ENCODE peak calls at places on chromosome 21, in nine cellular contexts. H is activated T-helper 1 cell treated with Interleukin-2 at 50 U/mL for 16 hours; A is H54; P is stimulated activated CD8-positive, alpha-beta memory T cell treated with anti-CD3 and anti-CD28 coated beads, Interleukin-15, amount 100 ng/mL, for 24 hours; K is GF-D8; U is GM19239; W is HCT116; F is stimulated activated CD4-positive, alpha-beta T cell treated with anti-CD3 and anti-CD28 coated beads, Interleukin-12 subunit alpha, Interleukin-12 subunit beta, amount 100 ng/mL, for 48 hours; B is kidney epithelial cell. I is an unnamed sample.

GRCh38 chr21:39385299-39386145 is 36.6 kb upstream of the HMGN1 start:
- DNase-seq in H (peak; percentile 12), A (no peak), P (peak; percentile 44), K (no peak), U (peak; percentile 55), W (no peak), F (peak; percentile 61), B (peak; percentile 31), I (no peak)

GRCh38 chr21:42427809-42428419 is 24.2 kb downstream of the UBASH3A start:
- DNase-seq in H (no peak), A (no peak), P (no peak), K (peak; percentile 25), U (no peak), W (no peak), F (no peak), B (no peak), I (no peak)

GRCh38 chr21:14603202-14603601 is 57.1 kb upstream of the SAMSN1 start:
- DNase-seq in H (no peak), A (peak; percentile 2), P (no peak), K (no peak), U (no peak), W (no peak), F (no peak), B (peak; percentile 31), I (no peak)

GRCh38 chr21:36524477-36524876 is 44.6 kb upstream of the CLDN14 start:
- DNase-seq in H (no peak), A (no peak), P (no peak), K (no peak), U (no peak), W (no peak), F (no peak), B (no peak), I (no peak)

GRCh38 chr21:46117586-46118304 is 19.8 kb downstream of the COL6A2 start:
- DNase-seq in H (no peak), A (no peak), P (no peak), K (no peak), U (no peak), W (no peak), F (no peak), B (no peak), I (no peak)

GRCh38 chr21:43375827-43376795 is 50.8 kb downstream of the SIK1 start:
- DNase-seq in H (no peak), A (no peak), P (no peak), K (no peak), U (no peak), W (no peak), F (no peak), B (no peak), I (no peak)

GRCh38 chr21:23887709-23888303 is 1719.5 kb downstream of the MRPL39 start:
- DNase-seq in H (peak; percentile 10), A (no peak), P (no peak), K (no peak), U (no peak), W (no peak), F (no peak), B (no peak), I (no peak)

GRCh38 chr21:42929969-42930368 is 4.5 kb upstream of the ERVH48-1 start:
- DNase-seq in H (no peak), A (no peak), P (no peak), K (no peak), U (no peak), W (no peak), F (no peak), B (no peak), I (no peak)

GRCh38 chr21:19522384-19522783 is 1118.8 kb upstream of the TMPRSS15 start:
- DNase-seq in H (no peak), A (no peak), P (no peak), K (no peak), U (no peak), W (no peak), F (no peak), B (no peak), I (no peak)

GRCh38 chr21:14995695-14996490 is 68.9 kb downstream of the NRIP1 start:
- DNase-seq in H (no peak), A (no peak), P (no peak), K (no peak), U (no peak), W (no peak), F (no peak), B (no peak), I (no peak)

GRCh38 chr21:31151156-31151555 is 112.9 kb upstream of the KRTAP19-8 start:
- DNase-seq in H (no peak), A (no peak), P (no peak), K (no peak), U (no peak), W (no peak), F (no peak), B (no peak), I (no peak)

GRCh38 chr21:34906401-34906800 is 142.7 kb downstream of the RUNX1 start:
- DNase-seq in H (no peak), A (no peak), P (no peak), K (no peak), U (no peak), W (no peak), F (no peak), B (no peak), I (no peak)

GRCh38 chr21:41895643-41896493 is 16.7 kb upstream of the PRDM15 start:
- DNase-seq in H (peak; percentile 33), A (no peak), P (no peak), K (no peak), U (peak; percentile 40), W (no peak), F (peak; percentile 16), B (no peak), I (no peak)

GRCh38 chr21:41228492-41228891 is 60.5 kb downstream of the BACE2 start:
- DNase-seq in H (no peak), A (no peak), P (no peak), K (no peak), U (no peak), W (no peak), F (no peak), B (no peak), I (no peak)

GRCh38 chr21:46322351-46323226 is 1.1 kb downstream of the C21orf58 start:
- DNase-seq in H (no peak), A (no peak), P (no peak), K (peak; percentile 21), U (no peak), W (no peak), F (peak; percentile 11), B (no peak), I (no peak)

GRCh38 chr21:28818663-28819278 is 173.9 kb downstream of the LTN1 start:
- DNase-seq in H (no peak), A (no peak), P (no peak), K (no peak), U (no peak), W (no peak), F (no peak), B (no peak), I (no peak)

GRCh38 chr21:42027085-42027803 is 17.1 kb upstream of the ZBTB21 start:
- DNase-seq in H (no peak), A (no peak), P (no peak), K (no peak), U (no peak), W (no peak), F (no peak), B (no peak), I (no peak)

GRCh38 chr21:31698461-31698860 is 33.5 kb downstream of the SCAF4 start:
- DNase-seq in H (no peak), A (no peak), P (no peak), K (no peak), U (no peak), W (no peak), F (no peak), B (no peak), I (no peak)

GRCh38 chr21:34615487-34615814 is 538 bp upstream of the RCAN1 start:
- DNase-seq in H (no peak), A (no peak), P (no peak), K (no peak), U (no peak), W (no peak), F (no peak), B (no peak), I (no peak)

GRCh38 chr21:45990049-45990711 is 8.6 kb downstream of the COL6A1 start:
- DNase-seq in H (no peak), A (no peak), P (no peak), K (no peak), U (no peak), W (no peak), F (no peak), B (no peak), I (no peak)

GRCh38 chr21:39048574-39048973 is 134.7 kb downstream of the PSMG1 start:
- DNase-seq in H (no peak), A (no peak), P (no peak), K (no peak), U (no peak), W (no peak), F (no peak), B (no peak), I (no peak)

GRCh38 chr21:44337941-44338895 is 972 bp downstream of the CFAP410 start:
- DNase-seq in H (peak; percentile 15), A (peak; percentile 86), P (no peak), K (peak; percentile 50), U (no peak), W (peak; percentile 47), F (no peak), B (peak; percentile 25), I (peak; percentile 46)

GRCh38 chr21:37458669-37459276 is 92.2 kb downstream of the DYRK1A start:
- DNase-seq in H (no peak), A (no peak), P (no peak), K (no peak), U (no peak), W (no peak), F (no peak), B (no peak), I (no peak)

GRCh38 chr21:25176637-25177412 is 430.5 kb downstream of the MRPL39 start:
- DNase-seq in H (no peak), A (no peak), P (no peak), K (no peak), U (no peak), W (no peak), F (no peak), B (no peak), I (no peak)

GRCh38 chr21:39180429-39181019 is 2.7 kb downstream of the PSMG1 start:
- DNase-seq in H (no peak), A (no peak), P (no peak), K (no peak), U (no peak), W (no peak), F (no peak), B (no peak), I (no peak)

GRCh38 chr21:27570306-27570868 is 603.5 kb upstream of the ADAMTS5 start:
- DNase-seq in H (no peak), A (peak; percentile 40), P (no peak), K (no peak), U (no peak), W (no peak), F (no peak), B (peak; percentile 88), I (no peak)

GRCh38 chr21:38916214-38916964 is 110.7 kb downstream of the ETS2 start:
- DNase-seq in H (no peak), A (no peak), P (no peak), K (no peak), U (no peak), W (no peak), F (no peak), B (no peak), I (no peak)

GRCh38 chr21:34693192-34693810 is 24.5 kb downstream of the CLIC6 start:
- DNase-seq in H (no peak), A (peak; percentile 71), P (no peak), K (peak; percentile 36), U (no peak), W (peak; percentile 59), F (no peak), B (peak; percentile 19), I (peak; percentile 23)

GRCh38 chr21:28704746-28705145 is 287.9 kb downstream of the LTN1 start:
- DNase-seq in H (no peak), A (no peak), P (no peak), K (no peak), U (no peak), W (no peak), F (no peak), B (no peak), I (no peak)

GRCh38 chr21:37338671-37339526 is 27.7 kb upstream of the DYRK1A start:
- DNase-seq in H (no peak), A (peak; percentile 70), P (no peak), K (no peak), U (no peak), W (peak; percentile 61), F (no peak), B (no peak), I (no peak)

I was measured in neural crest cell.